ENCODE peak calls at places on chromosome 19, in ten cellular contexts. One of them, this sample, is unnamed.

GRCh38 chr19:49058592-49058991 is 1.0 kb upstream of the CGB7 start:
- DNase-seq in body of pancreas: no peak
- DNase-seq in activated T-cell treated with anti-CD3 and anti-CD28 coated beads, Interleukin-2, amount 50 U/mL, for 24 hours: no peak
- DNase-seq in stimulated activated CD4-positive, alpha-beta T cell treated with anti-CD3 and anti-CD28 coated beads, Interleukin-15, amount 100 ng/mL, for 1 hour: no peak
- DNase-seq in mucosa of gallbladder: no peak
- DNase-seq in D341Med: peak
- DNase-seq in choroid plexus epithelial cell: peak
- DNase-seq in SK-MEL-5: peak
- DNase-seq in activated CD8-positive, alpha-beta memory T cell treated with anti-CD3 and anti-CD28 coated beads for 1 hour: no peak
- DNase-seq in foreskin fibroblast: peak
- DNase-seq in this sample: no peak

GRCh38 chr19:20431826-20432225 is 133.8 kb downstream of the ZNF737 start:
- DNase-seq in body of pancreas: peak
- DNase-seq in activated T-cell treated with anti-CD3 and anti-CD28 coated beads, Interleukin-2, amount 50 U/mL, for 24 hours: no peak
- DNase-seq in stimulated activated CD4-positive, alpha-beta T cell treated with anti-CD3 and anti-CD28 coated beads, Interleukin-15, amount 100 ng/mL, for 1 hour: no peak
- DNase-seq in mucosa of gallbladder: no peak
- DNase-seq in D341Med: no peak
- DNase-seq in choroid plexus epithelial cell: no peak
- DNase-seq in SK-MEL-5: no peak
- DNase-seq in activated CD8-positive, alpha-beta memory T cell treated with anti-CD3 and anti-CD28 coated beads for 1 hour: no peak
- DNase-seq in foreskin fibroblast: no peak
- DNase-seq in this sample: no peak

GRCh38 chr19:29381353-29382203 is 144.2 kb upstream of the VSTM2B start:
- DNase-seq in body of pancreas: no peak
- DNase-seq in activated T-cell treated with anti-CD3 and anti-CD28 coated beads, Interleukin-2, amount 50 U/mL, for 24 hours: no peak
- DNase-seq in stimulated activated CD4-positive, alpha-beta T cell treated with anti-CD3 and anti-CD28 coated beads, Interleukin-15, amount 100 ng/mL, for 1 hour: no peak
- DNase-seq in mucosa of gallbladder: no peak
- DNase-seq in D341Med: no peak
- DNase-seq in choroid plexus epithelial cell: no peak
- DNase-seq in SK-MEL-5: no peak
- DNase-seq in activated CD8-positive, alpha-beta memory T cell treated with anti-CD3 and anti-CD28 coated beads for 1 hour: no peak
- DNase-seq in foreskin fibroblast: no peak
- DNase-seq in this sample: no peak

GRCh38 chr19:680287-681028 is 4.3 kb downstream of the FSTL3 start:
- DNase-seq in body of pancreas: peak
- DNase-seq in activated T-cell treated with anti-CD3 and anti-CD28 coated beads, Interleukin-2, amount 50 U/mL, for 24 hours: peak
- DNase-seq in stimulated activated CD4-positive, alpha-beta T cell treated with anti-CD3 and anti-CD28 coated beads, Interleukin-15, amount 100 ng/mL, for 1 hour: peak
- DNase-seq in mucosa of gallbladder: peak
- DNase-seq in D341Med: peak
- DNase-seq in choroid plexus epithelial cell: peak
- DNase-seq in SK-MEL-5: peak
- DNase-seq in activated CD8-positive, alpha-beta memory T cell treated with anti-CD3 and anti-CD28 coated beads for 1 hour: peak
- DNase-seq in foreskin fibroblast: peak
- DNase-seq in this sample: peak

GRCh38 chr19:48332662-48333466 is 7.5 kb downstream of the EMP3 start:
- DNase-seq in body of pancreas: peak
- DNase-seq in activated T-cell treated with anti-CD3 and anti-CD28 coated beads, Interleukin-2, amount 50 U/mL, for 24 hours: peak
- DNase-seq in stimulated activated CD4-positive, alpha-beta T cell treated with anti-CD3 and anti-CD28 coated beads, Interleukin-15, amount 100 ng/mL, for 1 hour: peak
- DNase-seq in mucosa of gallbladder: peak
- DNase-seq in D341Med: peak
- DNase-seq in choroid plexus epithelial cell: peak
- DNase-seq in SK-MEL-5: peak
- DNase-seq in activated CD8-positive, alpha-beta memory T cell treated with anti-CD3 and anti-CD28 coated beads for 1 hour: peak
- DNase-seq in foreskin fibroblast: peak
- DNase-seq in this sample: peak

GRCh38 chr19:31214997-31215396 is 134.2 kb downstream of the TSHZ3 start:
- DNase-seq in body of pancreas: no peak
- DNase-seq in activated T-cell treated with anti-CD3 and anti-CD28 coated beads, Interleukin-2, amount 50 U/mL, for 24 hours: no peak
- DNase-seq in stimulated activated CD4-positive, alpha-beta T cell treated with anti-CD3 and anti-CD28 coated beads, Interleukin-15, amount 100 ng/mL, for 1 hour: no peak
- DNase-seq in mucosa of gallbladder: no peak
- DNase-seq in D341Med: no peak
- DNase-seq in choroid plexus epithelial cell: peak
- DNase-seq in SK-MEL-5: no peak
- DNase-seq in activated CD8-positive, alpha-beta memory T cell treated with anti-CD3 and anti-CD28 coated beads for 1 hour: no peak
- DNase-seq in foreskin fibroblast: no peak
- DNase-seq in this sample: no peak

GRCh38 chr19:33390908-33391630 is 17.6 kb downstream of the CEBPG start:
- DNase-seq in body of pancreas: peak
- DNase-seq in activated T-cell treated with anti-CD3 and anti-CD28 coated beads, Interleukin-2, amount 50 U/mL, for 24 hours: no peak
- DNase-seq in stimulated activated CD4-positive, alpha-beta T cell treated with anti-CD3 and anti-CD28 coated beads, Interleukin-15, amount 100 ng/mL, for 1 hour: no peak
- DNase-seq in mucosa of gallbladder: no peak
- DNase-seq in D341Med: peak
- DNase-seq in choroid plexus epithelial cell: no peak
- DNase-seq in SK-MEL-5: no peak
- DNase-seq in activated CD8-positive, alpha-beta memory T cell treated with anti-CD3 and anti-CD28 coated beads for 1 hour: no peak
- DNase-seq in foreskin fibroblast: no peak
- DNase-seq in this sample: no peak

GRCh38 chr19:12156254-12157058 is at the start of gene ZNF625:
- DNase-seq in body of pancreas: peak
- DNase-seq in activated T-cell treated with anti-CD3 and anti-CD28 coated beads, Interleukin-2, amount 50 U/mL, for 24 hours: peak
- DNase-seq in stimulated activated CD4-positive, alpha-beta T cell treated with anti-CD3 and anti-CD28 coated beads, Interleukin-15, amount 100 ng/mL, for 1 hour: no peak
- DNase-seq in mucosa of gallbladder: peak
- DNase-seq in D341Med: peak
- DNase-seq in choroid plexus epithelial cell: peak
- DNase-seq in SK-MEL-5: peak
- DNase-seq in activated CD8-positive, alpha-beta memory T cell treated with anti-CD3 and anti-CD28 coated beads for 1 hour: no peak
- DNase-seq in foreskin fibroblast: peak
- DNase-seq in this sample: peak

GRCh38 chr19:6779204-6779603 is 6.7 kb downstream of the VAV1 start:
- DNase-seq in body of pancreas: no peak
- DNase-seq in activated T-cell treated with anti-CD3 and anti-CD28 coated beads, Interleukin-2, amount 50 U/mL, for 24 hours: no peak
- DNase-seq in stimulated activated CD4-positive, alpha-beta T cell treated with anti-CD3 and anti-CD28 coated beads, Interleukin-15, amount 100 ng/mL, for 1 hour: no peak
- DNase-seq in mucosa of gallbladder: no peak
- DNase-seq in D341Med: no peak
- DNase-seq in choroid plexus epithelial cell: no peak
- DNase-seq in SK-MEL-5: no peak
- DNase-seq in activated CD8-positive, alpha-beta memory T cell treated with anti-CD3 and anti-CD28 coated beads for 1 hour: no peak
- DNase-seq in foreskin fibroblast: no peak
- DNase-seq in this sample: no peak

GRCh38 chr19:55276720-55277430 is 3.0 kb downstream of the HSPBP1 start:
- DNase-seq in body of pancreas: no peak
- DNase-seq in activated T-cell treated with anti-CD3 and anti-CD28 coated beads, Interleukin-2, amount 50 U/mL, for 24 hours: no peak
- DNase-seq in stimulated activated CD4-positive, alpha-beta T cell treated with anti-CD3 and anti-CD28 coated beads, Interleukin-15, amount 100 ng/mL, for 1 hour: no peak
- DNase-seq in mucosa of gallbladder: no peak
- DNase-seq in D341Med: no peak
- DNase-seq in choroid plexus epithelial cell: no peak
- DNase-seq in SK-MEL-5: no peak
- DNase-seq in activated CD8-positive, alpha-beta memory T cell treated with anti-CD3 and anti-CD28 coated beads for 1 hour: no peak
- DNase-seq in foreskin fibroblast: no peak
- DNase-seq in this sample: no peak

GRCh38 chr19:2171349-2172145 is 7.8 kb downstream of the DOT1L start:
- DNase-seq in body of pancreas: peak
- DNase-seq in activated T-cell treated with anti-CD3 and anti-CD28 coated beads, Interleukin-2, amount 50 U/mL, for 24 hours: peak
- DNase-seq in stimulated activated CD4-positive, alpha-beta T cell treated with anti-CD3 and anti-CD28 coated beads, Interleukin-15, amount 100 ng/mL, for 1 hour: peak
- DNase-seq in mucosa of gallbladder: peak
- DNase-seq in D341Med: peak
- DNase-seq in choroid plexus epithelial cell: peak
- DNase-seq in SK-MEL-5: no peak
- DNase-seq in activated CD8-positive, alpha-beta memory T cell treated with anti-CD3 and anti-CD28 coated beads for 1 hour: no peak
- DNase-seq in foreskin fibroblast: no peak
- DNase-seq in this sample: no peak

GRCh38 chr19:33988601-33989000 is 183.7 kb upstream of the LSM14A start:
- DNase-seq in body of pancreas: no peak
- DNase-seq in activated T-cell treated with anti-CD3 and anti-CD28 coated beads, Interleukin-2, amount 50 U/mL, for 24 hours: no peak
- DNase-seq in stimulated activated CD4-positive, alpha-beta T cell treated with anti-CD3 and anti-CD28 coated beads, Interleukin-15, amount 100 ng/mL, for 1 hour: no peak
- DNase-seq in mucosa of gallbladder: no peak
- DNase-seq in D341Med: no peak
- DNase-seq in choroid plexus epithelial cell: peak
- DNase-seq in SK-MEL-5: no peak
- DNase-seq in activated CD8-positive, alpha-beta memory T cell treated with anti-CD3 and anti-CD28 coated beads for 1 hour: no peak
- DNase-seq in foreskin fibroblast: no peak
- DNase-seq in this sample: no peak

GRCh38 chr19:48969276-48970138 is 4.4 kb downstream of the FTL start:
- DNase-seq in body of pancreas: no peak
- DNase-seq in activated T-cell treated with anti-CD3 and anti-CD28 coated beads, Interleukin-2, amount 50 U/mL, for 24 hours: no peak
- DNase-seq in stimulated activated CD4-positive, alpha-beta T cell treated with anti-CD3 and anti-CD28 coated beads, Interleukin-15, amount 100 ng/mL, for 1 hour: no peak
- DNase-seq in mucosa of gallbladder: no peak
- DNase-seq in D341Med: no peak
- DNase-seq in choroid plexus epithelial cell: peak
- DNase-seq in SK-MEL-5: no peak
- DNase-seq in activated CD8-positive, alpha-beta memory T cell treated with anti-CD3 and anti-CD28 coated beads for 1 hour: no peak
- DNase-seq in foreskin fibroblast: peak
- DNase-seq in this sample: no peak

GRCh38 chr19:16527334-16527935 is 14.8 kb downstream of the CHERP start:
- DNase-seq in body of pancreas: no peak
- DNase-seq in activated T-cell treated with anti-CD3 and anti-CD28 coated beads, Interleukin-2, amount 50 U/mL, for 24 hours: no peak
- DNase-seq in stimulated activated CD4-positive, alpha-beta T cell treated with anti-CD3 and anti-CD28 coated beads, Interleukin-15, amount 100 ng/mL, for 1 hour: no peak
- DNase-seq in mucosa of gallbladder: no peak
- DNase-seq in D341Med: no peak
- DNase-seq in choroid plexus epithelial cell: no peak
- DNase-seq in SK-MEL-5: no peak
- DNase-seq in activated CD8-positive, alpha-beta memory T cell treated with anti-CD3 and anti-CD28 coated beads for 1 hour: no peak
- DNase-seq in foreskin fibroblast: no peak
- DNase-seq in this sample: no peak

GRCh38 chr19:47698631-47699359 is 14.4 kb upstream of the EHD2 start:
- DNase-seq in body of pancreas: no peak
- DNase-seq in activated T-cell treated with anti-CD3 and anti-CD28 coated beads, Interleukin-2, amount 50 U/mL, for 24 hours: no peak
- DNase-seq in stimulated activated CD4-positive, alpha-beta T cell treated with anti-CD3 and anti-CD28 coated beads, Interleukin-15, amount 100 ng/mL, for 1 hour: no peak
- DNase-seq in mucosa of gallbladder: no peak
- DNase-seq in D341Med: no peak
- DNase-seq in choroid plexus epithelial cell: no peak
- DNase-seq in SK-MEL-5: no peak
- DNase-seq in activated CD8-positive, alpha-beta memory T cell treated with anti-CD3 and anti-CD28 coated beads for 1 hour: no peak
- DNase-seq in foreskin fibroblast: no peak
- DNase-seq in this sample: no peak